ENCODE peak calls at places on chromosomes 3 and 15, in seven cellular contexts. Z, L, Y, R, X, B and C are unnamed samples.

GRCh38 chr15:94793641-94794040 is 562.3 kb downstream of the MCTP2 start:
- DNase-seq in Z (peak), L (no peak), Y (no peak), R (no peak), X (no peak), B (no peak), C (no peak)

GRCh38 chr3:151316267-151316991 is at the start of gene GPR87:
- DNase-seq in Z (no peak), L (no peak), Y (no peak), R (peak), X (no peak), B (no peak), C (no peak)

GRCh38 chr3:99999541-99999940 is 114.8 kb downstream of the FILIP1L start:
- DNase-seq in Z (no peak), L (no peak), Y (peak), R (no peak), X (no peak), B (no peak), C (peak)

GRCh38 chr15:100661161-100661560 is 58.8 kb downstream of the ASB7 start:
- DNase-seq in Z (no peak), L (no peak), Y (no peak), R (no peak), X (no peak), B (no peak), C (no peak)

GRCh38 chr3:101829066-101829830 is 20.1 kb upstream of the NFKBIZ start:
- DNase-seq in Z (peak), L (no peak), Y (peak), R (peak), X (peak), B (no peak), C (peak)

GRCh38 chr3:122021811-122022401 is at the start of gene ILDR1:
- DNase-seq in Z (peak), L (no peak), Y (no peak), R (peak), X (no peak), B (no peak), C (no peak)

GRCh38 chr15:64343841-64344240 is 12.1 kb downstream of the CSNK1G1 start:
- DNase-seq in Z (no peak), L (no peak), Y (peak), R (no peak), X (no peak), B (no peak), C (peak)

GRCh38 chr3:126530171-126531050 is 6.5 kb downstream of the CHST13 start:
- DNase-seq in Z (no peak), L (no peak), Y (no peak), R (peak), X (peak), B (no peak), C (no peak)

GRCh38 chr3:71258116-71258515 is 325.4 kb downstream of the FOXP1 start:
- DNase-seq in Z (no peak), L (no peak), Y (peak), R (no peak), X (no peak), B (no peak), C (peak)

GRCh38 chr3:46717447-46718231 is at the start of gene PRSS50:
- DNase-seq in Z (peak), L (no peak), Y (no peak), R (peak), X (no peak), B (no peak), C (no peak)

GRCh38 chr15:42157381-42157780 is 945 bp upstream of the PLA2G4F start:
- DNase-seq in Z (no peak), L (no peak), Y (no peak), R (no peak), X (no peak), B (no peak), C (no peak)

GRCh38 chr15:98712845-98713584 is 64.7 kb downstream of the IGF1R start:
- DNase-seq in Z (no peak), L (no peak), Y (peak), R (no peak), X (no peak), B (no peak), C (no peak)

GRCh38 chr3:1007890-1008289 is 84.9 kb upstream of the CNTN6 start:
- DNase-seq in Z (no peak), L (no peak), Y (peak), R (no peak), X (no peak), B (no peak), C (peak)

GRCh38 chr15:48242531-48242930 is 36.4 kb downstream of the SLC12A1 start:
- DNase-seq in Z (no peak), L (no peak), Y (no peak), R (no peak), X (no peak), B (no peak), C (no peak)

GRCh38 chr15:98599911-98600685 is 48.2 kb upstream of the IGF1R start:
- DNase-seq in Z (no peak), L (no peak), Y (peak), R (peak), X (peak), B (no peak), C (peak)

GRCh38 chr3:159832024-159832423 is 156.6 kb upstream of the IL12A start:
- DNase-seq in Z (no peak), L (no peak), Y (no peak), R (peak), X (no peak), B (no peak), C (no peak)

GRCh38 chr3:42077785-42078184 is 13.4 kb upstream of the TRAK1 start:
- DNase-seq in Z (no peak), L (no peak), Y (no peak), R (no peak), X (peak), B (no peak), C (no peak)

GRCh38 chr3:133276594-133276993 is 123.3 kb upstream of the BFSP2 start:
- DNase-seq in Z (peak), L (no peak), Y (no peak), R (peak), X (no peak), B (no peak), C (no peak)

GRCh38 chr3:131591394-131591990 is 88.7 kb upstream of the MRPL3 start:
- DNase-seq in Z (peak), L (no peak), Y (peak), R (no peak), X (peak), B (no peak), C (peak)

GRCh38 chr3:12478326-12478725 is 6.0 kb upstream of the TSEN2 start:
- DNase-seq in Z (no peak), L (no peak), Y (no peak), R (no peak), X (no peak), B (no peak), C (peak)

GRCh38 chr15:50358805-50359204 is 3.8 kb upstream of the GABPB1 start:
- DNase-seq in Z (peak), L (no peak), Y (peak), R (peak), X (no peak), B (no peak), C (peak)

GRCh38 chr15:72353266-72353665 is 22.5 kb downstream of the HEXA start:
- DNase-seq in Z (no peak), L (no peak), Y (no peak), R (no peak), X (no peak), B (no peak), C (no peak)

GRCh38 chr3:156010829-156011228 is 109.5 kb upstream of the KCNAB1 start:
- DNase-seq in Z (peak), L (no peak), Y (peak), R (peak), X (no peak), B (no peak), C (peak)

GRCh38 chr15:89122532-89123525 is 34.6 kb downstream of the ABHD2 start:
- DNase-seq in Z (no peak), L (no peak), Y (peak), R (no peak), X (no peak), B (no peak), C (no peak)

GRCh38 chr3:148546959-148547358 is 150.7 kb upstream of the AGTR1 start:
- DNase-seq in Z (no peak), L (no peak), Y (no peak), R (no peak), X (no peak), B (no peak), C (no peak)

GRCh38 chr3:122697952-122698625 is 17.4 kb downstream of the PARP14 start:
- DNase-seq in Z (no peak), L (no peak), Y (no peak), R (peak), X (no peak), B (no peak), C (no peak)

GRCh38 chr15:45521596-45522167 is 873 bp downstream of the SLC30A4 start:
- DNase-seq in Z (no peak), L (no peak), Y (no peak), R (peak), X (no peak), B (no peak), C (no peak)

GRCh38 chr3:177680442-177680821 is 483.1 kb upstream of the TBL1XR1 start:
- DNase-seq in Z (no peak), L (no peak), Y (no peak), R (no peak), X (no peak), B (no peak), C (peak)

GRCh38 chr3:130517541-130517940 is 564 bp downstream of the COL6A6 start:
- DNase-seq in Z (no peak), L (no peak), Y (peak), R (no peak), X (no peak), B (no peak), C (peak)

GRCh38 chr3:179541094-179541493 is 21.6 kb upstream of the ACTL6A start:
- DNase-seq in Z (no peak), L (no peak), Y (no peak), R (no peak), X (no peak), B (no peak), C (peak)

GRCh38 chr3:112718516-112718915 is 77.6 kb upstream of the CCDC80 start:
- DNase-seq in Z (no peak), L (no peak), Y (no peak), R (no peak), X (no peak), B (no peak), C (no peak)

GRCh38 chr3:26624209-26624775 is 1.7 kb downstream of the LRRC3B start:
- DNase-seq in Z (peak), L (no peak), Y (no peak), R (no peak), X (no peak), B (no peak), C (no peak)

GRCh38 chr3:56303508-56303907 is 164.8 kb downstream of the ERC2 start:
- DNase-seq in Z (peak), L (no peak), Y (peak), R (peak), X (no peak), B (no peak), C (peak)

DNA sequence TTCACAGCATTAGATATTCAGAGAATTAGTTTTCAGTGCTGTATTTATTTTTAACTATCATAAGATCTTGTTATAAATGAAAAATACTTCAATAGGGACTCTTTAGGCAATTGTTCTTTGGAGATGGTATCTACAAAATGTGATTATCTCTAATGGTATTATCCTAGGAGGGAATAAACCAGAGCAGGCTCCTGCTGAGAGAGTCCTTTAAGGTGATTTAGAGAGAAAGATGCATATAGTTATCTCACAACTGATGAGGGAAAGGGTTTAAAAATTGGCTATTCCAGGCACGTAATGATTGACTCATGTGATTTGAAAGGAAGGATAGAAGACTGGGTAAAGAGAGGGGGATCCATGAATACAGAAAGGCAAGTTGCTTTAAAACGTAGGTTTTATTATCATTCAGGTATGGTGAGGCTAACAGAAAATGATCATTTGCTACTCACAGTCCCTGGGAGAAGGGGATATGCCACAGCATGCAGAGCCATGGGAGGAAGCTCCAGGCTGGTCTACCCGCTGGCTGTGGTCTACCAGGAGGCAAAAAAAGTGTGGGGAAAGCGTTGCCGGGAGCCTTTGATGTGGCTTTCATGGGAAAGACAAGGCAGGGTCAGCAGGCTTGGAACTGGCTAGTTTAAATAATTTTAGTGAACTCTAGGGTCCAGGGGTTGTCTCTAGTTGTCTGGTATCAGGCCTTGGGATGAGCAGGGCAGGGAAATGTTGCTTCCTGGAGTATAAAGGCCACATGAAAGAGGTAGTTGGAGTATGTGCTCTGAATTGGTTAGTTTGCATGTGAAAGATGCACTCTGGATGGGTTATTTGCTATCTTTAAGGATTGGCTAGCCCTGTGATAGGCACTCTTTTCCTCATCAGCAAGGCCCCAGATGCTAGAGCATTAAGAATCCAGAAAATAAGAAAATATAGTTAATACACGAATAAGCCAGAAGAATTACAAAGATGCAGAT is 798.4 kb upstream of the GRM7 start:
- DNase-seq in Z (peak), L (no peak), Y (no peak), R (no peak), X (no peak), B (no peak), C (no peak)
- H3K4me3 ChIP-seq in Z (no peak), L (no peak), Y (no peak), R (no peak), X (no peak), B (no peak), C (no peak)

DNA sequence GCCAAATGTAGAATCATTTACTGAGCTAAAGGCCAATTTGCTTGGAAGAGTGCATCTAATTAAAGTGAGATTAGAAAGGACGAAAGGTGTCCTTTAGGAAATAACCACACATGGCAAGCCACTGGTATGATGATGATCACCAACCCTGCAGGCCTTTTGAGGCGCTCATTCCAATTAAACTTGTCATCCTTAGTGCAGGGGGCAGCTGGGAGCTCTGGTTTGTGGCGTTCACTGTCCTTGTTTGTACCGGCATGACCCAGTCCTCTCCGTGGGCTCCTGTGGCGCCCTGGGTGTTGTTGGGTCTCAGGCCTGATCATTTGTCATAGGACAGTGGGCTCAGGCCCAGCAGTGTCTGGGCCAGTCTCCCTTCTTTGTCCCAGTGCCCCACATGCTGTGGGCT is 11.0 kb downstream of the LIMD1 start:
- DNase-seq in Z (no peak), L (no peak), Y (no peak), R (no peak), X (no peak), B (no peak), C (no peak)
- H3K4me3 ChIP-seq in Z (no peak), L (no peak), Y (no peak), R (no peak), X (no peak), B (no peak), C (no peak)

GRCh38 chr15:65375871-65376552 is 1.8 kb downstream of the IGDCC3 start:
- DNase-seq in Z (peak), L (no peak), Y (no peak), R (no peak), X (no peak), B (no peak), C (no peak)

GRCh38 chr15:65377105-65377975 is 462 bp downstream of the IGDCC3 start:
- DNase-seq in Z (peak), L (no peak), Y (peak), R (no peak), X (no peak), B (no peak), C (peak)

GRCh38 chr15:65376767-65377104 is 1.1 kb downstream of the IGDCC3 start:
- DNase-seq in Z (no peak), L (no peak), Y (no peak), R (no peak), X (no peak), B (no peak), C (no peak)

GRCh38 chr15:65379986-65380385 is 2.2 kb upstream of the IGDCC3 start:
- DNase-seq in Z (peak), L (no peak), Y (no peak), R (no peak), X (no peak), B (no peak), C (no peak)

GRCh38 chr15:65377976-65378366 is at the start of gene IGDCC3:
- DNase-seq in Z (peak), L (no peak), Y (no peak), R (no peak), X (no peak), B (no peak), C (peak)
- H3K4me3 ChIP-seq in Z (peak), L (peak), Y (peak), R (no peak), X (no peak), B (peak), C (peak)

GRCh38 chr15:60480149-60480548 is 1.2 kb upstream of the ICE2 start:
- DNase-seq in Z (no peak), L (no peak), Y (no peak), R (peak), X (no peak), B (no peak), C (no peak)
- H3K4me3 ChIP-seq in Z (no peak), L (no peak), Y (no peak), R (peak), X (no peak), B (peak), C (no peak)

GRCh38 chr15:63010386-63010785 is 32.2 kb upstream of the TPM1 start:
- DNase-seq in Z (no peak), L (no peak), Y (no peak), R (no peak), X (no peak), B (no peak), C (no peak)
- H3K4me3 ChIP-seq in Z (no peak), L (no peak), Y (no peak), R (no peak), X (no peak), B (no peak), C (no peak)

GRCh38 chr3:183455064-183455463 is 26.6 kb upstream of the MCF2L2 start:
- DNase-seq in Z (no peak), L (peak), Y (peak), R (no peak), X (no peak), B (no peak), C (peak)
- H3K4me3 ChIP-seq in Z (no peak), L (no peak), Y (no peak), R (no peak), X (no peak), B (no peak), C (no peak)

DNA sequence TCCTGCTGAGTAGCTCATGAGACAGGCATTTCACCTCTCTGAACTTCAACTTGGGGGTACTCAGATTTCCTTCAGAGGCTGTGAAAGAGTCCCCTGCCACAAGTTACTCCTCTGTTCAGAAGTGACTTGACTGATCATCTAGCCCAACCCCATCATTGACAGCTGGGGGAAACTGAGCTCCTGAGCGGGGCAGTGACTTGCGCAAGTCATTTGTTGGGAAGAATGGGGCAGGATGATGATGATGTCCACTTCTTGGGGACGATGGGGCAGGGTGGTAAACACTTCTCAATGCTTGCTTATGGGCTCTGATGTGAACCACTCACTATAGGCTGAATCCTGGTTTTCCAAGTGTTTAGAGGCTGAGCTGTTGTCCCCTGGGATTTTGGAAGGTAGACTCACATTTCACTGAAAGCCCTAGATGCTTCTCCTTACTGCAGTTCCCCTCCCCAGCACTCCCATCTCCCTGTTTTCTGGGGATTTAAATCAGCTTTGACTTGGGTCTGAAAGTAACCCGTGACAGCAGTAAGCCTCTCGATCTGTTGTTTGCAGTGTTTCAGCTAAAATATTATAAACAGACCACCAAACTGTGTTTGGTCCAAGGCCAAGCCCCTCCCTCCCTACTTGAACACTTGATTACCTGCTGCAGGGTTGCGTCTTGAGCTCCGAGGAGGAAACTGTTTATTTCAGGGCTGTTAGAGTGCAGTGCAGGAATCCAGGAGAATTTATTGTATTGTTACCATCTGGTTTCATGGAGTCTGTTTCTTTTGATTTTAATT is 25.1 kb downstream of the SMAD3 start:
- DNase-seq in Z (no peak), L (no peak), Y (no peak), R (no peak), X (no peak), B (no peak), C (no peak)
- H3K4me3 ChIP-seq in Z (no peak), L (peak), Y (no peak), R (peak), X (no peak), B (no peak), C (no peak)